ENCODE peak calls at places on chromosomes 5 and 9, in seven cellular contexts. One of them, this sample, is unnamed.
A peak's percentile ranks its signal among the peaks of the same experiment; 100 is the strongest.

GRCh38 chr5:168076561-168076991 is 214.9 kb upstream of the WWC1 start:
- DNase-seq in hypothalamus: no peak
- DNase-seq in GM13976: no peak
- DNase-seq in choroid plexus epithelial cell: peak; percentile 56
- DNase-seq in amniotic stem cell: no peak
- DNase-seq in psoas muscle: peak; percentile 56
- DNase-seq in SHP77: no peak
- DNase-seq in this sample: no peak

GRCh38 chr9:86487222-86487841 is 133.1 kb upstream of the TUT7 start:
- DNase-seq in hypothalamus: no peak
- DNase-seq in GM13976: peak; percentile 45
- DNase-seq in choroid plexus epithelial cell: peak; percentile 83
- DNase-seq in amniotic stem cell: peak; percentile 68
- DNase-seq in psoas muscle: no peak
- DNase-seq in SHP77: peak; percentile 12
- DNase-seq in this sample: no peak

GRCh38 chr9:81379655-81380054 is 309.7 kb downstream of the TLE1 start:
- DNase-seq in hypothalamus: no peak
- DNase-seq in GM13976: no peak
- DNase-seq in choroid plexus epithelial cell: no peak
- DNase-seq in amniotic stem cell: no peak
- DNase-seq in psoas muscle: no peak
- DNase-seq in SHP77: no peak
- DNase-seq in this sample: no peak

GRCh38 chr9:24986331-24986730 is 440.6 kb upstream of the IZUMO3 start:
- DNase-seq in hypothalamus: no peak
- DNase-seq in GM13976: no peak
- DNase-seq in choroid plexus epithelial cell: no peak
- DNase-seq in amniotic stem cell: no peak
- DNase-seq in psoas muscle: no peak
- DNase-seq in SHP77: no peak
- DNase-seq in this sample: no peak

GRCh38 chr5:125326114-125326513 is 579.7 kb upstream of the ZNF608 start:
- DNase-seq in hypothalamus: no peak
- DNase-seq in GM13976: no peak
- DNase-seq in choroid plexus epithelial cell: peak; percentile 90
- DNase-seq in amniotic stem cell: peak; percentile 79
- DNase-seq in psoas muscle: no peak
- DNase-seq in SHP77: peak; percentile 96
- DNase-seq in this sample: peak; percentile 71

GRCh38 chr5:39775058-39775457 is 350.3 kb upstream of the DAB2 start:
- DNase-seq in hypothalamus: no peak
- DNase-seq in GM13976: no peak
- DNase-seq in choroid plexus epithelial cell: peak; percentile 62
- DNase-seq in amniotic stem cell: no peak
- DNase-seq in psoas muscle: no peak
- DNase-seq in SHP77: no peak
- DNase-seq in this sample: no peak

GRCh38 chr9:437066-438015 is 222.7 kb downstream of the DOCK8 start:
- DNase-seq in hypothalamus: no peak
- DNase-seq in GM13976: no peak
- DNase-seq in choroid plexus epithelial cell: peak; percentile 74
- DNase-seq in amniotic stem cell: no peak
- DNase-seq in psoas muscle: no peak
- DNase-seq in SHP77: no peak
- DNase-seq in this sample: no peak

GRCh38 chr5:159444441-159445082 is 114.3 kb upstream of the IL12B start:
- DNase-seq in hypothalamus: no peak
- DNase-seq in GM13976: peak; percentile 67
- DNase-seq in choroid plexus epithelial cell: peak; percentile 84
- DNase-seq in amniotic stem cell: no peak
- DNase-seq in psoas muscle: no peak
- DNase-seq in SHP77: no peak
- DNase-seq in this sample: no peak

GRCh38 chr5:65326912-65327311 is 154.8 kb downstream of the ADAMTS6 start:
- DNase-seq in hypothalamus: no peak
- DNase-seq in GM13976: no peak
- DNase-seq in choroid plexus epithelial cell: peak; percentile 64
- DNase-seq in amniotic stem cell: no peak
- DNase-seq in psoas muscle: no peak
- DNase-seq in SHP77: no peak
- DNase-seq in this sample: no peak

GRCh38 chr5:128491291-128491690 is 46.8 kb downstream of the FBN2 start:
- DNase-seq in hypothalamus: no peak
- DNase-seq in GM13976: no peak
- DNase-seq in choroid plexus epithelial cell: peak; percentile 59
- DNase-seq in amniotic stem cell: no peak
- DNase-seq in psoas muscle: no peak
- DNase-seq in SHP77: no peak
- DNase-seq in this sample: no peak

GRCh38 chr5:55993013-55993412 is 1.8 kb downstream of the IL6ST start:
- DNase-seq in hypothalamus: no peak
- DNase-seq in GM13976: no peak
- DNase-seq in choroid plexus epithelial cell: peak; percentile 52
- DNase-seq in amniotic stem cell: no peak
- DNase-seq in psoas muscle: no peak
- DNase-seq in SHP77: no peak
- DNase-seq in this sample: no peak

GRCh38 chr5:14685757-14686156 is 21.2 kb downstream of the OTULIN start:
- DNase-seq in hypothalamus: no peak
- DNase-seq in GM13976: peak; percentile 65
- DNase-seq in choroid plexus epithelial cell: peak; percentile 81
- DNase-seq in amniotic stem cell: no peak
- DNase-seq in psoas muscle: no peak
- DNase-seq in SHP77: peak; percentile 91
- DNase-seq in this sample: peak; percentile 20

GRCh38 chr5:133730866-133731265 is 118.5 kb upstream of the FSTL4 start:
- DNase-seq in hypothalamus: no peak
- DNase-seq in GM13976: no peak
- DNase-seq in choroid plexus epithelial cell: no peak
- DNase-seq in amniotic stem cell: no peak
- DNase-seq in psoas muscle: no peak
- DNase-seq in SHP77: no peak
- DNase-seq in this sample: no peak

GRCh38 chr5:97458851-97459250 is 275.8 kb upstream of the RIOK2 start:
- DNase-seq in hypothalamus: no peak
- DNase-seq in GM13976: no peak
- DNase-seq in choroid plexus epithelial cell: no peak
- DNase-seq in amniotic stem cell: no peak
- DNase-seq in psoas muscle: no peak
- DNase-seq in SHP77: no peak
- DNase-seq in this sample: no peak